ENCODE peak calls at places on chromosomes 2 and 18, in ten cellular contexts. One of them, this sample, is unnamed.

GRCh38 chr2:169637620-169638019 is 53.5 kb downstream of the PPIG start:
- DNase-seq in IMR-90: peak; percentile 81
- DNase-seq in psoas muscle: no peak
- DNase-seq in heart right ventricle: no peak
- DNase-seq in stomach: no peak
- DNase-seq in pancreas: no peak
- DNase-seq in transverse colon: no peak
- DNase-seq in uterus: no peak
- DNase-seq in left ventricle myocardium inferior: no peak
- DNase-seq in thoracic aorta: no peak
- DNase-seq in this sample: no peak

GRCh38 chr18:40608220-40608619 is 1346.8 kb upstream of the PIK3C3 start:
- DNase-seq in IMR-90: no peak
- DNase-seq in psoas muscle: no peak
- DNase-seq in heart right ventricle: no peak
- DNase-seq in stomach: no peak
- DNase-seq in pancreas: no peak
- DNase-seq in transverse colon: no peak
- DNase-seq in uterus: no peak
- DNase-seq in left ventricle myocardium inferior: no peak
- DNase-seq in thoracic aorta: no peak
- DNase-seq in this sample: no peak

GRCh38 chr2:56234241-56234640 is 50.5 kb downstream of the CCDC85A start:
- DNase-seq in IMR-90: no peak
- DNase-seq in psoas muscle: no peak
- DNase-seq in heart right ventricle: no peak
- DNase-seq in stomach: no peak
- DNase-seq in pancreas: no peak
- DNase-seq in transverse colon: no peak
- DNase-seq in uterus: no peak
- DNase-seq in left ventricle myocardium inferior: no peak
- DNase-seq in thoracic aorta: no peak
- DNase-seq in this sample: no peak

GRCh38 chr2:121722479-121722878 is 14.2 kb downstream of the NIFK start:
- DNase-seq in IMR-90: peak; percentile 87
- DNase-seq in psoas muscle: no peak
- DNase-seq in heart right ventricle: no peak
- DNase-seq in stomach: no peak
- DNase-seq in pancreas: no peak
- DNase-seq in transverse colon: no peak
- DNase-seq in uterus: no peak
- DNase-seq in left ventricle myocardium inferior: no peak
- DNase-seq in thoracic aorta: no peak
- DNase-seq in this sample: no peak

GRCh38 chr18:56986829-56987228 is 160.1 kb upstream of the BOD1L2 start:
- DNase-seq in IMR-90: no peak
- DNase-seq in psoas muscle: no peak
- DNase-seq in heart right ventricle: no peak
- DNase-seq in stomach: no peak
- DNase-seq in pancreas: no peak
- DNase-seq in transverse colon: no peak
- DNase-seq in uterus: no peak
- DNase-seq in left ventricle myocardium inferior: no peak
- DNase-seq in thoracic aorta: no peak
- DNase-seq in this sample: no peak

GRCh38 chr2:60119778-60120177 is 433.7 kb downstream of the BCL11A start:
- DNase-seq in IMR-90: no peak
- DNase-seq in psoas muscle: no peak
- DNase-seq in heart right ventricle: no peak
- DNase-seq in stomach: no peak
- DNase-seq in pancreas: no peak
- DNase-seq in transverse colon: no peak
- DNase-seq in uterus: no peak
- DNase-seq in left ventricle myocardium inferior: no peak
- DNase-seq in thoracic aorta: no peak
- DNase-seq in this sample: no peak

GRCh38 chr2:68877079-68877772 is 6.0 kb upstream of the BMP10 start:
- DNase-seq in IMR-90: no peak
- DNase-seq in psoas muscle: no peak
- DNase-seq in heart right ventricle: peak; percentile 69
- DNase-seq in stomach: peak; percentile 67
- DNase-seq in pancreas: no peak
- DNase-seq in transverse colon: no peak
- DNase-seq in uterus: no peak
- DNase-seq in left ventricle myocardium inferior: peak; percentile 74
- DNase-seq in thoracic aorta: no peak
- DNase-seq in this sample: no peak

GRCh38 chr18:1663879-1664705 is 759.4 kb downstream of the ADCYAP1 start:
- DNase-seq in IMR-90: no peak
- DNase-seq in psoas muscle: peak; percentile 52
- DNase-seq in heart right ventricle: peak; percentile 15
- DNase-seq in stomach: peak; percentile 34
- DNase-seq in pancreas: peak; percentile 46
- DNase-seq in transverse colon: peak; percentile 16
- DNase-seq in uterus: peak; percentile 13
- DNase-seq in left ventricle myocardium inferior: peak; percentile 43
- DNase-seq in thoracic aorta: no peak
- DNase-seq in this sample: no peak

GRCh38 chr18:42174909-42175308 is 219.9 kb downstream of the PIK3C3 start:
- DNase-seq in IMR-90: no peak
- DNase-seq in psoas muscle: no peak
- DNase-seq in heart right ventricle: no peak
- DNase-seq in stomach: no peak
- DNase-seq in pancreas: no peak
- DNase-seq in transverse colon: no peak
- DNase-seq in uterus: no peak
- DNase-seq in left ventricle myocardium inferior: no peak
- DNase-seq in thoracic aorta: no peak
- DNase-seq in this sample: no peak

GRCh38 chr2:128607981-128608506 is 289.4 kb upstream of the HS6ST1 start:
- DNase-seq in IMR-90: no peak
- DNase-seq in psoas muscle: no peak
- DNase-seq in heart right ventricle: no peak
- DNase-seq in stomach: no peak
- DNase-seq in pancreas: peak; percentile 55
- DNase-seq in transverse colon: no peak
- DNase-seq in uterus: peak; percentile 34
- DNase-seq in left ventricle myocardium inferior: peak; percentile 13
- DNase-seq in thoracic aorta: no peak
- DNase-seq in this sample: no peak

GRCh38 chr2:117983040-117983439 is 30.8 kb downstream of the CCDC93 start:
- DNase-seq in IMR-90: no peak
- DNase-seq in psoas muscle: no peak
- DNase-seq in heart right ventricle: no peak
- DNase-seq in stomach: no peak
- DNase-seq in pancreas: no peak
- DNase-seq in transverse colon: no peak
- DNase-seq in uterus: no peak
- DNase-seq in left ventricle myocardium inferior: no peak
- DNase-seq in thoracic aorta: no peak
- DNase-seq in this sample: no peak

GRCh38 chr2:134693359-134694330 is 25.2 kb downstream of the TMEM163 start:
- DNase-seq in IMR-90: no peak
- DNase-seq in psoas muscle: no peak
- DNase-seq in heart right ventricle: no peak
- DNase-seq in stomach: no peak
- DNase-seq in pancreas: no peak
- DNase-seq in transverse colon: no peak
- DNase-seq in uterus: no peak
- DNase-seq in left ventricle myocardium inferior: no peak
- DNase-seq in thoracic aorta: no peak
- DNase-seq in this sample: no peak
- H3K27ac ChIP-seq in IMR-90: no peak overlapping the region
- H3K27ac ChIP-seq in psoas muscle: no peak overlapping the region
- H3K27ac ChIP-seq in heart right ventricle: no peak overlapping the region
- H3K27ac ChIP-seq in stomach: no peak overlapping the region
- H3K27ac ChIP-seq in pancreas: no peak overlapping the region
- H3K27ac ChIP-seq in transverse colon: no peak overlapping the region
- H3K27ac ChIP-seq in uterus: no peak overlapping the region
- H3K27ac ChIP-seq in left ventricle myocardium inferior: no peak overlapping the region
- H3K27ac ChIP-seq in thoracic aorta: no peak overlapping the region
- H3K27ac ChIP-seq in this sample: no peak overlapping the region

DNA sequence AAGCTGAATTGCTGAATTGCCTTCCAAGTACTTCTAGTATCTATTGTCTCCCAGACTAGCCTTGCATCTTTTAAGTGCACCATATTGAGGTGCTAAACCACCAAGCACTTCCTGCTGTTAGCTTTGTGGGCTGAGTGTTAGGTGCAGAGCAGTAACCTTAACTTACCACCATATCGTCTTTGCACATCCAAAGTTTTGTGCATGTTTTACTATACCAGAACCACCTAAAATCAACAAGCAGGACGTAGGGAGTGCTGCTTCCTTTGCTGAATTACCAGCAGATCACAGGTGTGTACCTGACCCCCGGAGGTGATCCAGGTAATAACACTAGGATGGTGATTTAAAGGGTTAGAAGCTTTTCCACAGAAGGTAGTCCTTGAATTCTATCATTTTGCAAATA is 359.9 kb upstream of the HNRNPA3 start:
- DNase-seq in IMR-90: no peak
- DNase-seq in psoas muscle: no peak
- DNase-seq in heart right ventricle: no peak
- DNase-seq in stomach: no peak
- DNase-seq in pancreas: no peak
- DNase-seq in transverse colon: peak; percentile 11
- DNase-seq in uterus: no peak
- DNase-seq in left ventricle myocardium inferior: no peak
- DNase-seq in thoracic aorta: no peak
- DNase-seq in this sample: no peak
- TF ChIP-seq CTCF in IMR-90: no peak
- TF ChIP-seq CTCF in psoas muscle: no peak
- TF ChIP-seq CTCF in heart right ventricle: no peak
- TF ChIP-seq CTCF in stomach: no peak
- TF ChIP-seq CTCF in pancreas: no peak
- TF ChIP-seq CTCF in transverse colon: no peak
- TF ChIP-seq CTCF in uterus: no peak
- TF ChIP-seq CTCF in left ventricle myocardium inferior: no peak
- TF ChIP-seq CTCF in thoracic aorta: no peak
- TF ChIP-seq CTCF in this sample: no peak

GRCh38 chr18:22684268-22684667 is 248.9 kb upstream of the RBBP8 start:
- DNase-seq in IMR-90: no peak
- DNase-seq in psoas muscle: no peak
- DNase-seq in heart right ventricle: no peak
- DNase-seq in stomach: no peak
- DNase-seq in pancreas: no peak
- DNase-seq in transverse colon: no peak
- DNase-seq in uterus: no peak
- DNase-seq in left ventricle myocardium inferior: no peak
- DNase-seq in thoracic aorta: no peak
- DNase-seq in this sample: no peak

GRCh38 chr18:22683786-22684185 is 249.3 kb upstream of the RBBP8 start:
- DNase-seq in IMR-90: no peak
- DNase-seq in psoas muscle: no peak
- DNase-seq in heart right ventricle: no peak
- DNase-seq in stomach: no peak
- DNase-seq in pancreas: no peak
- DNase-seq in transverse colon: no peak
- DNase-seq in uterus: no peak
- DNase-seq in left ventricle myocardium inferior: no peak
- DNase-seq in thoracic aorta: no peak
- DNase-seq in this sample: no peak

GRCh38 chr18:22682720-22683119 is 250.4 kb upstream of the RBBP8 start:
- DNase-seq in IMR-90: no peak
- DNase-seq in psoas muscle: no peak
- DNase-seq in heart right ventricle: no peak
- DNase-seq in stomach: no peak
- DNase-seq in pancreas: no peak
- DNase-seq in transverse colon: no peak
- DNase-seq in uterus: no peak
- DNase-seq in left ventricle myocardium inferior: no peak
- DNase-seq in thoracic aorta: no peak
- DNase-seq in this sample: no peak

GRCh38 chr18:22681912-22682311 is 251.2 kb upstream of the RBBP8 start:
- DNase-seq in IMR-90: peak; percentile 28
- DNase-seq in psoas muscle: no peak
- DNase-seq in heart right ventricle: no peak
- DNase-seq in stomach: no peak
- DNase-seq in pancreas: no peak
- DNase-seq in transverse colon: no peak
- DNase-seq in uterus: no peak
- DNase-seq in left ventricle myocardium inferior: no peak
- DNase-seq in thoracic aorta: no peak
- DNase-seq in this sample: no peak

GRCh38 chr18:22683196-22683676 is 249.9 kb upstream of the RBBP8 start:
- DNase-seq in IMR-90: peak; percentile 93
- DNase-seq in psoas muscle: no peak
- DNase-seq in heart right ventricle: peak; percentile 66
- DNase-seq in stomach: peak; percentile 91
- DNase-seq in pancreas: peak; percentile 81
- DNase-seq in transverse colon: peak; percentile 95
- DNase-seq in uterus: peak; percentile 94
- DNase-seq in left ventricle myocardium inferior: peak; percentile 47
- DNase-seq in thoracic aorta: no peak
- DNase-seq in this sample: no peak
- H3K27ac ChIP-seq in IMR-90: no peak overlapping the region
- H3K27ac ChIP-seq in psoas muscle: no peak overlapping the region
- H3K27ac ChIP-seq in heart right ventricle: no peak overlapping the region
- H3K27ac ChIP-seq in stomach: peak overlapping the region; percentile 79
- H3K27ac ChIP-seq in pancreas: no peak overlapping the region
- H3K27ac ChIP-seq in transverse colon: peak overlapping the region; percentile 82
- H3K27ac ChIP-seq in uterus: peak overlapping the region; percentile 76
- H3K27ac ChIP-seq in left ventricle myocardium inferior: peak overlapping the region; percentile 7
- H3K27ac ChIP-seq in thoracic aorta: no peak overlapping the region
- H3K27ac ChIP-seq in this sample: no peak overlapping the region

GRCh38 chr2:39538713-39539112 is 101.6 kb upstream of the MAP4K3 start:
- DNase-seq in IMR-90: no peak
- DNase-seq in psoas muscle: no peak
- DNase-seq in heart right ventricle: no peak
- DNase-seq in stomach: no peak
- DNase-seq in pancreas: no peak
- DNase-seq in transverse colon: no peak
- DNase-seq in uterus: no peak
- DNase-seq in left ventricle myocardium inferior: no peak
- DNase-seq in thoracic aorta: no peak
- DNase-seq in this sample: no peak

GRCh38 chr2:39542523-39542922 is 105.4 kb upstream of the MAP4K3 start:
- DNase-seq in IMR-90: no peak
- DNase-seq in psoas muscle: no peak
- DNase-seq in heart right ventricle: no peak
- DNase-seq in stomach: no peak
- DNase-seq in pancreas: no peak
- DNase-seq in transverse colon: no peak
- DNase-seq in uterus: no peak
- DNase-seq in left ventricle myocardium inferior: no peak
- DNase-seq in thoracic aorta: no peak
- DNase-seq in this sample: no peak

GRCh38 chr2:39545957-39546356 is 108.9 kb upstream of the MAP4K3 start:
- DNase-seq in IMR-90: no peak
- DNase-seq in psoas muscle: no peak
- DNase-seq in heart right ventricle: no peak
- DNase-seq in stomach: no peak
- DNase-seq in pancreas: no peak
- DNase-seq in transverse colon: no peak
- DNase-seq in uterus: no peak
- DNase-seq in left ventricle myocardium inferior: no peak
- DNase-seq in thoracic aorta: no peak
- DNase-seq in this sample: no peak

GRCh38 chr2:39537150-39537549 is 100.1 kb upstream of the MAP4K3 start:
- DNase-seq in IMR-90: no peak
- DNase-seq in psoas muscle: no peak
- DNase-seq in heart right ventricle: no peak
- DNase-seq in stomach: no peak
- DNase-seq in pancreas: no peak
- DNase-seq in transverse colon: no peak
- DNase-seq in uterus: no peak
- DNase-seq in left ventricle myocardium inferior: no peak
- DNase-seq in thoracic aorta: no peak
- DNase-seq in this sample: no peak

GRCh38 chr2:39541011-39541930 is 104.2 kb upstream of the MAP4K3 start:
- DNase-seq in IMR-90: no peak
- DNase-seq in psoas muscle: no peak
- DNase-seq in heart right ventricle: peak; percentile 30
- DNase-seq in stomach: no peak
- DNase-seq in pancreas: no peak
- DNase-seq in transverse colon: no peak
- DNase-seq in uterus: no peak
- DNase-seq in left ventricle myocardium inferior: no peak
- DNase-seq in thoracic aorta: no peak
- DNase-seq in this sample: no peak
- TF ChIP-seq CTCF in IMR-90: no peak
- TF ChIP-seq CTCF in psoas muscle: no peak
- TF ChIP-seq CTCF in heart right ventricle: no peak
- TF ChIP-seq CTCF in stomach: no peak
- TF ChIP-seq CTCF in pancreas: no peak
- TF ChIP-seq CTCF in transverse colon: no peak
- TF ChIP-seq CTCF in uterus: no peak
- TF ChIP-seq CTCF in left ventricle myocardium inferior: no peak
- TF ChIP-seq CTCF in thoracic aorta: no peak
- TF ChIP-seq CTCF in this sample: no peak